ENCODE peak calls at places on chromosome 14, in six cellular contexts. M, P, Q, E, I and G are unnamed samples.
A peak's percentile ranks its signal among the peaks of the same experiment; 100 is the strongest.

GRCh38 chr14:90556050-90556477 is 159.2 kb downstream of the CALM1 start:
- DNase-seq in M (no peak), P (no peak), Q (peak; percentile 41), E (no peak), I (no peak), G (peak; percentile 32)

GRCh38 chr14:89740241-89740640 is 214.3 kb downstream of the EFCAB11 start:
- DNase-seq in M (no peak), P (no peak), Q (no peak), E (no peak), I (no peak), G (no peak)

GRCh38 chr14:51488569-51489220 is 163.0 kb upstream of the FRMD6 start:
- DNase-seq in M (no peak), P (peak; percentile 34), Q (no peak), E (no peak), I (no peak), G (no peak)

GRCh38 chr14:58243790-58244555 is 670 bp upstream of the PSMA3 start:
- DNase-seq in M (peak; percentile 24), P (peak; percentile 55), Q (no peak), E (no peak), I (no peak), G (peak; percentile 58)

GRCh38 chr14:21072781-21073339 is 2.8 kb downstream of the ARHGEF40 start:
- DNase-seq in M (no peak), P (no peak), Q (peak; percentile 31), E (no peak), I (no peak), G (peak; percentile 74)

GRCh38 chr14:35480119-35480769 is 53.7 kb upstream of the INSM2 start:
- DNase-seq in M (peak; percentile 40), P (peak; percentile 12), Q (no peak), E (no peak), I (no peak), G (no peak)

GRCh38 chr14:64971890-64972785 is at the start of gene RAB15:
- DNase-seq in M (peak; percentile 29), P (peak; percentile 76), Q (peak; percentile 64), E (no peak), I (no peak), G (peak; percentile 19)

GRCh38 chr14:101969480-101969879 is 5.1 kb downstream of the DYNC1H1 start:
- DNase-seq in M (no peak), P (no peak), Q (no peak), E (no peak), I (no peak), G (no peak)

GRCh38 chr14:35140718-35141581 is 18.6 kb downstream of the PRORP start:
- DNase-seq in M (peak; percentile 15), P (peak; percentile 59), Q (no peak), E (no peak), I (no peak), G (peak; percentile 38)

GRCh38 chr14:74630881-74631690 is 19.0 kb upstream of the LTBP2 start:
- DNase-seq in M (peak; percentile 60), P (no peak), Q (peak; percentile 59), E (no peak), I (no peak), G (no peak)

GRCh38 chr14:23695220-23695999 is 59.2 kb downstream of the DHRS2 start:
- DNase-seq in M (no peak), P (peak; percentile 35), Q (peak; percentile 58), E (no peak), I (no peak), G (peak; percentile 12)

GRCh38 chr14:105087308-105087962 is 22.2 kb upstream of the GPR132 start:
- DNase-seq in M (peak; percentile 78), P (peak; percentile 86), Q (peak; percentile 79), E (peak; percentile 51), I (peak; percentile 37), G (no peak)

GRCh38 chr14:95313707-95314106 is 6.0 kb downstream of the CLMN start:
- DNase-seq in M (peak; percentile 15), P (peak; percentile 72), Q (peak; percentile 25), E (peak; percentile 84), I (peak; percentile 60), G (peak; percentile 37)

GRCh38 chr14:94542111-94542810 is 19.0 kb upstream of the SERPINA4 start:
- DNase-seq in M (peak; percentile 45), P (peak; percentile 78), Q (no peak), E (no peak), I (no peak), G (no peak)

GRCh38 chr14:93787465-93788306 is 599 bp downstream of the PRIMA1 start:
- DNase-seq in M (no peak), P (no peak), Q (peak; percentile 22), E (no peak), I (no peak), G (no peak)

GRCh38 chr14:89399594-89400068 is 17.4 kb downstream of the FOXN3 start:
- DNase-seq in M (peak; percentile 89), P (peak; percentile 80), Q (no peak), E (no peak), I (no peak), G (no peak)

GRCh38 chr14:102774391-102775153 is 2.7 kb upstream of the TRAF3 start:
- DNase-seq in M (peak; percentile 76), P (peak; percentile 88), Q (peak; percentile 33), E (peak; percentile 52), I (peak; percentile 64), G (peak; percentile 77)

GRCh38 chr14:50835280-50835679 is 4.3 kb upstream of the NIN start:
- DNase-seq in M (peak; percentile 45), P (peak; percentile 25), Q (no peak), E (no peak), I (peak; percentile 70), G (no peak)

GRCh38 chr14:32560213-32560857 is 231.2 kb downstream of the AKAP6 start:
- DNase-seq in M (peak; percentile 76), P (peak; percentile 89), Q (peak; percentile 19), E (peak; percentile 33), I (no peak), G (peak; percentile 70)

GRCh38 chr14:36807727-36808126 is 146.1 kb downstream of the PAX9 start:
- DNase-seq in M (no peak), P (no peak), Q (no peak), E (no peak), I (no peak), G (no peak)

GRCh38 chr14:33943081-33943480 is 7.8 kb downstream of the EGLN3 start:
- DNase-seq in M (no peak), P (no peak), Q (no peak), E (no peak), I (no peak), G (peak; percentile 74)

GRCh38 chr14:33943484-33943883 is 7.4 kb downstream of the EGLN3 start:
- DNase-seq in M (no peak), P (no peak), Q (no peak), E (no peak), I (no peak), G (peak; percentile 77)

GRCh38 chr14:33941727-33942126 is 9.1 kb downstream of the EGLN3 start:
- DNase-seq in M (no peak), P (no peak), Q (no peak), E (no peak), I (no peak), G (no peak)

GRCh38 chr14:33938131-33938949 is 12.5 kb downstream of the EGLN3 start:
- DNase-seq in M (peak; percentile 10), P (peak; percentile 19), Q (peak; percentile 32), E (peak; percentile 35), I (no peak), G (peak; percentile 94)

GRCh38 chr14:33940561-33941011 is 10.3 kb downstream of the EGLN3 start:
- DNase-seq in M (peak; percentile 29), P (no peak), Q (no peak), E (no peak), I (no peak), G (no peak)
- H3K4me1 ChIP-seq in M (no peaks in the 10 kb centered on the region), P (peaks cover 4% of the 10 kb centered on the region), Q (peaks cover 5% of the 10 kb centered on the region), E (no peaks in the 10 kb centered on the region), I (no peaks in the 10 kb centered on the region), G (peaks cover 18% of the 10 kb centered on the region)

GRCh38 chr14:70624972-70625371 is 16.7 kb upstream of the TTC9 start:
- DNase-seq in M (peak; percentile 19), P (no peak), Q (no peak), E (no peak), I (no peak), G (no peak)
- H3K36me3 ChIP-seq in M (no peaks in the 10 kb centered on the region), P (no peaks in the 10 kb centered on the region), Q (no peaks in the 10 kb centered on the region), E (no peaks in the 10 kb centered on the region), I (no peaks in the 10 kb centered on the region), G (no peaks in the 10 kb centered on the region)

GRCh38 chr14:80901260-80901659 is 40.3 kb downstream of the CEP128 start:
- DNase-seq in M (no peak), P (no peak), Q (no peak), E (no peak), I (no peak), G (no peak)
- H3K4me1 ChIP-seq in M (no peaks in the 10 kb centered on the region), P (no peaks in the 10 kb centered on the region), Q (no peaks in the 10 kb centered on the region), E (no peaks in the 10 kb centered on the region), I (no peaks in the 10 kb centered on the region), G (no peaks in the 10 kb centered on the region)

GRCh38 chr14:85235868-85236267 is 294.1 kb upstream of the FLRT2 start:
- DNase-seq in M (no peak), P (no peak), Q (no peak), E (no peak), I (no peak), G (no peak)

GRCh38 chr14:85234626-85235025 is 295.3 kb upstream of the FLRT2 start:
- DNase-seq in M (no peak), P (peak; percentile 14), Q (no peak), E (no peak), I (no peak), G (no peak)

DNA sequence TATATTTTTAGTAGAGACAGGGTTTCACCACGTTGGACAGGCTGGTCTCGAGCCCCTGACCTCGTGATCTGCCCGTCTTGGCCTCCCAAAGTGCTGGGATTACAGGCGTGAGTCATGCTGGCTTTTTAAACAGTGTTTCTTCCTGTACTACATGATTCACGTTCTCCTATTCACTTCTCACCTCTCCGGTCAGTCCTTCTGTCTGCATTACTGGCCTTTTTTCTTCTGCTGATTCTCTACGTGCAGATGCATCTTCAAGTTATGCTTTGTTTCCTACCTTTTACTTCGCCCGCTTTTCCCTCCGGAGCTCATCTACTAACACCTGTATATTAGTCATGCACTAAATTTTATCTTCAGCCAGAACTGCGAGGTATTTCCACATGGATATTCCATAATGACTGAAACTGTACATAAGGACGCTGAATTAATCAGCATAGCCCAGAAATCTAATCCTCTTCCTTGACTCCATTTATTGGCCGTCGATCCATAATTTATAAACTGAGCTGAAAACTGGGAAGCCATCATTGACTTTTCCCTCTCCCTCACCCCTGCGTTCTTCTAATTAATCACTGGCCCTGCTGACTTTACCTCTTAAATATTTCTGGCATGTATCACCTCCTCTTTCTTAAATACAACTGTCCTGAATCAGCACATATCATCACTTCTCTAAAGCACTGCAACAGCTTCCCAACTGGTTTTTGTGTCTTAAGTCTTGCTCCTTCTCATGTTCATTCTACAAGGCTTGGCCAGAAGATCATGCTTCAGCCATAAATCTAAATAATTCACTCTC is 296.0 kb upstream of the FLRT2 start:
- DNase-seq in M (peak; percentile 82), P (peak; percentile 87), Q (no peak), E (no peak), I (no peak), G (no peak)
- H3K36me3 ChIP-seq in M (no peaks in the 10 kb centered on the region), P (no peaks in the 10 kb centered on the region), Q (no peaks in the 10 kb centered on the region), E (no peaks in the 10 kb centered on the region), I (no peaks in the 10 kb centered on the region), G (no peaks in the 10 kb centered on the region)